ENCODE peak calls at places on chromosomes 3 and 15, in six cellular contexts. I, V, B, H, T and O are unnamed samples.

GRCh38 chr3:39005295-39005694 is 46.4 kb downstream of the SCN11A start:
- DNase-seq in I (no peak), V (no peak), B (no peak), H (no peak), T (no peak), O (no peak)

GRCh38 chr3:161577662-161578061 is 81.1 kb downstream of the OTOL1 start:
- DNase-seq in I (no peak), V (no peak), B (no peak), H (no peak), T (no peak), O (no peak)

GRCh38 chr3:113606539-113607218 is 74.3 kb downstream of the SIDT1 start:
- DNase-seq in I (no peak), V (no peak), B (no peak), H (no peak), T (no peak), O (no peak)

GRCh38 chr15:66147440-66147839 is 106.1 kb downstream of the MEGF11 start:
- DNase-seq in I (no peak), V (no peak), B (no peak), H (no peak), T (no peak), O (no peak)

GRCh38 chr3:129732200-129732876 is 125.9 kb upstream of the PLXND1 start:
- DNase-seq in I (no peak), V (no peak), B (no peak), H (no peak), T (no peak), O (no peak)

GRCh38 chr3:32951410-32951811 is at the start of gene CCR4:
- DNase-seq in I (no peak), V (no peak), B (no peak), H (no peak), T (no peak), O (no peak)

GRCh38 chr3:43863966-43864933 is 173.5 kb downstream of the ABHD5 start:
- DNase-seq in I (peak; percentile 20), V (no peak), B (no peak), H (no peak), T (no peak), O (no peak)

GRCh38 chr15:45454825-45455224 is 67.7 kb downstream of the SLC30A4 start:
- DNase-seq in I (no peak), V (peak; percentile 25), B (peak; percentile 97), H (peak; percentile 94), T (peak; percentile 8), O (peak; percentile 95)

GRCh38 chr3:141828487-141829284 is 47.8 kb upstream of the ATP1B3 start:
- DNase-seq in I (peak; percentile 31), V (no peak), B (peak; percentile 92), H (peak; percentile 21), T (no peak), O (no peak)

GRCh38 chr15:79015416-79015815 is 70.6 kb upstream of the CTSH start:
- DNase-seq in I (no peak), V (no peak), B (no peak), H (no peak), T (no peak), O (no peak)

GRCh38 chr3:177521305-177521704 is 324.0 kb upstream of the TBL1XR1 start:
- DNase-seq in I (peak; percentile 72), V (no peak), B (no peak), H (no peak), T (no peak), O (no peak)

GRCh38 chr3:48301814-48302194 is 31.7 kb downstream of the SPINK8 start:
- DNase-seq in I (no peak), V (no peak), B (peak; percentile 50), H (peak; percentile 48), T (no peak), O (peak; percentile 27)

GRCh38 chr3:69647710-69648109 is 91.6 kb upstream of the MITF start:
- DNase-seq in I (no peak), V (no peak), B (peak; percentile 9), H (peak; percentile 86), T (no peak), O (no peak)

GRCh38 chr3:114792159-114792918 is 354.7 kb downstream of the ZBTB20 start:
- DNase-seq in I (no peak), V (no peak), B (no peak), H (no peak), T (no peak), O (no peak)

GRCh38 chr3:115855911-115856310 is 232.6 kb downstream of the GAP43 start:
- DNase-seq in I (no peak), V (no peak), B (no peak), H (no peak), T (no peak), O (peak; percentile 9)

GRCh38 chr3:100693225-100693624 is 16.1 kb upstream of the TFG start:
- DNase-seq in I (no peak), V (no peak), B (no peak), H (no peak), T (no peak), O (no peak)